ENCODE peak calls at places on chromosome X, in six cellular contexts. O, H, E, P, K and A are unnamed samples. For H3K9me3, the result is how much of the 10 kb centered on the place peaks cover.

GRCh38 chrX:63361494-63361893 is 10.4 kb upstream of the SPIN4 start:
- DNase-seq in O (no peak), H (no peak), E (no peak), P (no peak), K (no peak), A (no peak)

GRCh38 chrX:107675823-107676555 is 47.7 kb downstream of the PRPS1 start:
- DNase-seq in O (peak), H (peak), E (no peak), P (peak), K (no peak), A (no peak)

GRCh38 chrX:31228415-31228832 is 156.6 kb upstream of the FTHL17 start:
- DNase-seq in O (no peak), H (no peak), E (peak), P (peak), K (no peak), A (peak)

GRCh38 chrX:20118065-20118824 is 1.5 kb upstream of the MAP7D2 start:
- DNase-seq in O (no peak), H (no peak), E (peak), P (no peak), K (peak), A (no peak)

GRCh38 chrX:154785711-154786110 is 19.6 kb downstream of the MPP1 start:
- DNase-seq in O (no peak), H (no peak), E (no peak), P (no peak), K (no peak), A (no peak)

GRCh38 chrX:1392376-1393130 is 640 bp upstream of the SLC25A6 start:
- DNase-seq in O (no peak), H (no peak), E (peak), P (peak), K (peak), A (no peak)

GRCh38 chrX:115564243-115564642 is 3.3 kb downstream of the PLS3 start:
- DNase-seq in O (no peak), H (no peak), E (no peak), P (no peak), K (no peak), A (no peak)

GRCh38 chrX:145292208-145292607 is 44.9 kb downstream of the SPANXN1 start:
- DNase-seq in O (no peak), H (no peak), E (no peak), P (no peak), K (no peak), A (no peak)

GRCh38 chrX:105636667-105637066 is 185.7 kb upstream of the NRK start:
- DNase-seq in O (no peak), H (no peak), E (no peak), P (peak), K (no peak), A (no peak)

GRCh38 chrX:42695800-42696358 is 82.1 kb downstream of the PPP1R2C start:
- DNase-seq in O (no peak), H (no peak), E (no peak), P (no peak), K (no peak), A (no peak)

GRCh38 chrX:121308276-121308805 is 260.9 kb downstream of the GLUD2 start:
- DNase-seq in O (no peak), H (no peak), E (peak), P (no peak), K (peak), A (no peak)

GRCh38 chrX:41960142-41960541 is 36.8 kb upstream of the CASK start:
- DNase-seq in O (no peak), H (no peak), E (no peak), P (no peak), K (no peak), A (no peak)

GRCh38 chrX:2500091-2500680 is 590 bp downstream of the DHRSX start:
- DNase-seq in O (no peak), H (peak), E (peak), P (peak), K (peak), A (peak)

GRCh38 chrX:152658302-152658701 is 20.6 kb downstream of the GABRQ start:
- DNase-seq in O (no peak), H (no peak), E (no peak), P (no peak), K (no peak), A (no peak)

GRCh38 chrX:19867411-19867732 is 20.0 kb downstream of the SH3KBP1 start:
- DNase-seq in O (no peak), H (no peak), E (no peak), P (peak), K (no peak), A (no peak)

GRCh38 chrX:125646195-125646594 is 326.5 kb downstream of the TEX13C start:
- DNase-seq in O (no peak), H (no peak), E (no peak), P (no peak), K (no peak), A (no peak)

DNA sequence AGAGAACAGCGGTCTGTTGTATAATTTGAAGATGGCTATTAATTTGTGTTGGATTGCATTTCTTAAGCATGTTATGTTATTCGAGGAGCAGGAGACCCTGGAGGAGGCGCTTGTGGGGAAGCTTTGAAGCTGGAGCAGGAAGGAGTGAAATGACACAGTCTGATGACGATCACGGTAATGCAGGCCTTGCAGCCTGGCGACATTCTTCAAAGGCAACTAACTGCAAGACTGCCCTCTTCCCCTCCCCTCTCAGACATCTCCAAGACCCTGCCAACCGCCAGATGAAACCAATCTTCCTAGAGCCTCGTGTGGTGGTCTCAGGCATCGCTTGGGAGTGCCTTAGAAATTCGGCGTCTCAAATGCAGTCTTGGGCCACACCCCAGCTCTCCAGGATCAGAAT is 16.1 kb downstream of the CLCN4 start:
- DNase-seq in O (no peak), H (no peak), E (no peak), P (no peak), K (no peak), A (no peak)
- H3K4me3 ChIP-seq in O (no peak), H (no peak), E (no peak), P (no peak), K (no peak), A (no peak)

DNA sequence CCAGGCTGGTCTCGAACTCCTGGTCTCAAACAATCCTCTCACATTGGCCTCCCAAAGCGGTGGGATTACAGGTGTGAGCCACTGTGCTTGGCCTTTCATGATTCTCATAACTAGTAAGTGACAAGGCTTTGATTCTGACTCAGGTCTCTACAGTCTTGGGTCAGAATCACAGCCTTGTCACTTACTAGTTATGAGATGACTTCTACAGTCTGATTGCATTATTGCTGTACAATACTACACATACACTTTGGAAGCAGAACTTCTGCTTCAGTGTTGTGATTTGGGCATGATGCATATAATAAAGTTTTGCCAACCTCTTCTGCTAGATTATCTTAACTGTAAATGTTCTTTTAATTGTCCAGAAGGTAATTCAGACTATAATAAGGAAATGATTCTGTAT is 123.3 kb downstream of the KDM6A start:
- DNase-seq in O (no peak), H (no peak), E (no peak), P (no peak), K (no peak), A (no peak)
- H3K9me3 ChIP-seq in O (under half), H (under half), E (under half), P (under half), K (under half), A (under half)

DNA sequence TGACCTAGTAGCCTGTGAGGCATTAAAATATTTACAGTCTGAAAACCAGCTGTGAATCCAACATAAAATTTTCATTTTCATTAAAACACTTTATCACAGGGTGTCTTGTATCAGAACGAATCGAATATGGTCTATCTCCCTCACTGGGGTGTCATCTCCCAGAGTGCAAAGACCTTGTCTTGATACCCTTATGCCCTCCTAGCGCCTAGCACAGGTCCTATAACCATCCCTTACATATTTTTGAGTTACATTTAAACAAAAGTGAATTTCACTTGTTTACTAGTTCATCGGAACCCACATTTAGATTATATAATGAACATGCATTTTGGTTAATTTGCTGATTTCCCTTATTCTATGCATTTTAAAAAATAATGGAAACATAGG is 14.0 kb downstream of the DIPK2B start:
- DNase-seq in O (no peak), H (no peak), E (no peak), P (no peak), K (no peak), A (no peak)
- H3K4me3 ChIP-seq in O (no peak), H (peak), E (no peak), P (peak), K (no peak), A (no peak)

GRCh38 chrX:149392896-149393295 is 112.2 kb downstream of the IDS start:
- DNase-seq in O (no peak), H (no peak), E (no peak), P (no peak), K (no peak), A (no peak)
- H3K9me3 ChIP-seq in O (under half), H (under half), E (under half), P (under half), K (under half), A (under half)